ENCODE peak calls at places on chromosome 20, in nine cellular contexts. One of them, this sample, is unnamed.

GRCh38 chr20:9409981-9410380 is 104.4 kb upstream of the LAMP5 start:
- DNase-seq in GM23338: no peak
- DNase-seq in fibroblast of mammary gland: peak
- DNase-seq in neural crest cell: no peak
- DNase-seq in pancreas: no peak
- DNase-seq in lower lobe of right lung: no peak
- DNase-seq in heart left ventricle: no peak
- DNase-seq in sigmoid colon: no peak
- DNase-seq in GM12878: no peak
- DNase-seq in this sample: no peak

GRCh38 chr20:8267009-8267408 is 134.9 kb downstream of the PLCB1 start:
- DNase-seq in GM23338: no peak
- DNase-seq in fibroblast of mammary gland: no peak
- DNase-seq in neural crest cell: no peak
- DNase-seq in pancreas: no peak
- DNase-seq in lower lobe of right lung: no peak
- DNase-seq in heart left ventricle: no peak
- DNase-seq in sigmoid colon: no peak
- DNase-seq in GM12878: no peak
- DNase-seq in this sample: no peak

GRCh38 chr20:35306931-35307517 is 14.8 kb upstream of the FAM83C start:
- DNase-seq in GM23338: peak
- DNase-seq in fibroblast of mammary gland: peak
- DNase-seq in neural crest cell: peak
- DNase-seq in pancreas: no peak
- DNase-seq in lower lobe of right lung: no peak
- DNase-seq in heart left ventricle: no peak
- DNase-seq in sigmoid colon: no peak
- DNase-seq in GM12878: no peak
- DNase-seq in this sample: peak

GRCh38 chr20:53174454-53174853 is 202.3 kb downstream of the TSHZ2 start:
- DNase-seq in GM23338: no peak
- DNase-seq in fibroblast of mammary gland: no peak
- DNase-seq in neural crest cell: no peak
- DNase-seq in pancreas: no peak
- DNase-seq in lower lobe of right lung: no peak
- DNase-seq in heart left ventricle: no peak
- DNase-seq in sigmoid colon: no peak
- DNase-seq in GM12878: no peak
- DNase-seq in this sample: no peak

GRCh38 chr20:3390759-3391500 is 16.5 kb downstream of the DNAAF9 start:
- DNase-seq in GM23338: no peak
- DNase-seq in fibroblast of mammary gland: no peak
- DNase-seq in neural crest cell: no peak
- DNase-seq in pancreas: no peak
- DNase-seq in lower lobe of right lung: no peak
- DNase-seq in heart left ventricle: no peak
- DNase-seq in sigmoid colon: no peak
- DNase-seq in GM12878: no peak
- DNase-seq in this sample: no peak

GRCh38 chr20:32188376-32189122 is 19.0 kb downstream of the PLAGL2 start:
- DNase-seq in GM23338: no peak
- DNase-seq in fibroblast of mammary gland: no peak
- DNase-seq in neural crest cell: no peak
- DNase-seq in pancreas: no peak
- DNase-seq in lower lobe of right lung: no peak
- DNase-seq in heart left ventricle: no peak
- DNase-seq in sigmoid colon: no peak
- DNase-seq in GM12878: no peak
- DNase-seq in this sample: no peak

GRCh38 chr20:9359561-9360308 is 154.7 kb upstream of the LAMP5 start:
- DNase-seq in GM23338: peak
- DNase-seq in fibroblast of mammary gland: peak
- DNase-seq in neural crest cell: peak
- DNase-seq in pancreas: peak
- DNase-seq in lower lobe of right lung: no peak
- DNase-seq in heart left ventricle: peak
- DNase-seq in sigmoid colon: peak
- DNase-seq in GM12878: no peak
- DNase-seq in this sample: peak

GRCh38 chr20:51678041-51678697 is 90.0 kb downstream of the ATP9A start:
- DNase-seq in GM23338: peak
- DNase-seq in fibroblast of mammary gland: no peak
- DNase-seq in neural crest cell: peak
- DNase-seq in pancreas: no peak
- DNase-seq in lower lobe of right lung: no peak
- DNase-seq in heart left ventricle: no peak
- DNase-seq in sigmoid colon: no peak
- DNase-seq in GM12878: no peak
- DNase-seq in this sample: peak

GRCh38 chr20:48538058-48538825 is 289.6 kb downstream of the PREX1 start:
- DNase-seq in GM23338: peak
- DNase-seq in fibroblast of mammary gland: peak
- DNase-seq in neural crest cell: no peak
- DNase-seq in pancreas: peak
- DNase-seq in lower lobe of right lung: peak
- DNase-seq in heart left ventricle: no peak
- DNase-seq in sigmoid colon: no peak
- DNase-seq in GM12878: no peak
- DNase-seq in this sample: no peak

GRCh38 chr20:10131612-10132345 is 86.9 kb upstream of the SNAP25 start:
- DNase-seq in GM23338: peak
- DNase-seq in fibroblast of mammary gland: peak
- DNase-seq in neural crest cell: no peak
- DNase-seq in pancreas: peak
- DNase-seq in lower lobe of right lung: no peak
- DNase-seq in heart left ventricle: peak
- DNase-seq in sigmoid colon: peak
- DNase-seq in GM12878: no peak
- DNase-seq in this sample: no peak

GRCh38 chr20:969868-970267 is 32.2 kb downstream of the RSPO4 start:
- DNase-seq in GM23338: no peak
- DNase-seq in fibroblast of mammary gland: no peak
- DNase-seq in neural crest cell: no peak
- DNase-seq in pancreas: no peak
- DNase-seq in lower lobe of right lung: no peak
- DNase-seq in heart left ventricle: no peak
- DNase-seq in sigmoid colon: no peak
- DNase-seq in GM12878: no peak
- DNase-seq in this sample: no peak

GRCh38 chr20:32356935-32357868 is 929 bp upstream of the ASXL1 start:
- DNase-seq in GM23338: peak
- DNase-seq in fibroblast of mammary gland: peak
- DNase-seq in neural crest cell: no peak
- DNase-seq in pancreas: peak
- DNase-seq in lower lobe of right lung: no peak
- DNase-seq in heart left ventricle: no peak
- DNase-seq in sigmoid colon: no peak
- DNase-seq in GM12878: peak
- DNase-seq in this sample: no peak

GRCh38 chr20:60057866-60058807 is 99.9 kb downstream of the CDH26 start:
- DNase-seq in GM23338: peak
- DNase-seq in fibroblast of mammary gland: peak
- DNase-seq in neural crest cell: no peak
- DNase-seq in pancreas: peak
- DNase-seq in lower lobe of right lung: peak
- DNase-seq in heart left ventricle: peak
- DNase-seq in sigmoid colon: peak
- DNase-seq in GM12878: no peak
- DNase-seq in this sample: no peak

GRCh38 chr20:44287272-44288097 is 23.5 kb downstream of the FITM2 start:
- DNase-seq in GM23338: no peak
- DNase-seq in fibroblast of mammary gland: peak
- DNase-seq in neural crest cell: no peak
- DNase-seq in pancreas: peak
- DNase-seq in lower lobe of right lung: no peak
- DNase-seq in heart left ventricle: peak
- DNase-seq in sigmoid colon: no peak
- DNase-seq in GM12878: no peak
- DNase-seq in this sample: no peak

GRCh38 chr20:53647286-53647821 is 53.7 kb upstream of the ZNF217 start:
- DNase-seq in GM23338: no peak
- DNase-seq in fibroblast of mammary gland: no peak
- DNase-seq in neural crest cell: no peak
- DNase-seq in pancreas: no peak
- DNase-seq in lower lobe of right lung: no peak
- DNase-seq in heart left ventricle: no peak
- DNase-seq in sigmoid colon: no peak
- DNase-seq in GM12878: no peak
- DNase-seq in this sample: no peak

GRCh38 chr20:31870703-31871601 is 518 bp downstream of the TTLL9 start:
- DNase-seq in GM23338: peak
- DNase-seq in fibroblast of mammary gland: no peak
- DNase-seq in neural crest cell: no peak
- DNase-seq in pancreas: no peak
- DNase-seq in lower lobe of right lung: no peak
- DNase-seq in heart left ventricle: no peak
- DNase-seq in sigmoid colon: no peak
- DNase-seq in GM12878: no peak
- DNase-seq in this sample: no peak

GRCh38 chr20:62887860-62888239 is 26.2 kb upstream of the TCFL5 start:
- DNase-seq in GM23338: no peak
- DNase-seq in fibroblast of mammary gland: no peak
- DNase-seq in neural crest cell: no peak
- DNase-seq in pancreas: no peak
- DNase-seq in lower lobe of right lung: peak
- DNase-seq in heart left ventricle: no peak
- DNase-seq in sigmoid colon: no peak
- DNase-seq in GM12878: no peak
- DNase-seq in this sample: no peak

GRCh38 chr20:50338479-50339195 is 148.0 kb downstream of the CEBPB start:
- DNase-seq in GM23338: peak
- DNase-seq in fibroblast of mammary gland: no peak
- DNase-seq in neural crest cell: no peak
- DNase-seq in pancreas: no peak
- DNase-seq in lower lobe of right lung: no peak
- DNase-seq in heart left ventricle: no peak
- DNase-seq in sigmoid colon: peak
- DNase-seq in GM12878: peak
- DNase-seq in this sample: no peak

GRCh38 chr20:63230800-63231268 is 4.9 kb upstream of the BIRC7 start:
- DNase-seq in GM23338: peak
- DNase-seq in fibroblast of mammary gland: peak
- DNase-seq in neural crest cell: peak
- DNase-seq in pancreas: peak
- DNase-seq in lower lobe of right lung: no peak
- DNase-seq in heart left ventricle: peak
- DNase-seq in sigmoid colon: peak
- DNase-seq in GM12878: no peak
- DNase-seq in this sample: peak

GRCh38 chr20:57672953-57673575 is 36.8 kb downstream of the PMEPA1 start:
- DNase-seq in GM23338: no peak
- DNase-seq in fibroblast of mammary gland: no peak
- DNase-seq in neural crest cell: no peak
- DNase-seq in pancreas: no peak
- DNase-seq in lower lobe of right lung: no peak
- DNase-seq in heart left ventricle: no peak
- DNase-seq in sigmoid colon: no peak
- DNase-seq in GM12878: no peak
- DNase-seq in this sample: no peak

GRCh38 chr20:57672164-57672563 is 37.7 kb downstream of the PMEPA1 start:
- DNase-seq in GM23338: no peak
- DNase-seq in fibroblast of mammary gland: peak
- DNase-seq in neural crest cell: peak
- DNase-seq in pancreas: no peak
- DNase-seq in lower lobe of right lung: peak
- DNase-seq in heart left ventricle: peak
- DNase-seq in sigmoid colon: peak
- DNase-seq in GM12878: no peak
- DNase-seq in this sample: peak

GRCh38 chr20:57670288-57671071 is 39.3 kb downstream of the PMEPA1 start:
- DNase-seq in GM23338: no peak
- DNase-seq in fibroblast of mammary gland: no peak
- DNase-seq in neural crest cell: no peak
- DNase-seq in pancreas: no peak
- DNase-seq in lower lobe of right lung: no peak
- DNase-seq in heart left ventricle: no peak
- DNase-seq in sigmoid colon: no peak
- DNase-seq in GM12878: no peak
- DNase-seq in this sample: no peak

GRCh38 chr20:57671072-57671391 is 38.8 kb downstream of the PMEPA1 start:
- DNase-seq in GM23338: no peak
- DNase-seq in fibroblast of mammary gland: no peak
- DNase-seq in neural crest cell: no peak
- DNase-seq in pancreas: no peak
- DNase-seq in lower lobe of right lung: no peak
- DNase-seq in heart left ventricle: no peak
- DNase-seq in sigmoid colon: no peak
- DNase-seq in GM12878: no peak
- DNase-seq in this sample: no peak

GRCh38 chr20:57671662-57672061 is 38.2 kb downstream of the PMEPA1 start:
- DNase-seq in GM23338: no peak
- DNase-seq in fibroblast of mammary gland: no peak
- DNase-seq in neural crest cell: no peak
- DNase-seq in pancreas: no peak
- DNase-seq in lower lobe of right lung: no peak
- DNase-seq in heart left ventricle: no peak
- DNase-seq in sigmoid colon: no peak
- DNase-seq in GM12878: no peak
- DNase-seq in this sample: no peak
- TF ChIP-seq CTCF in GM23338: peak
- TF ChIP-seq CTCF in fibroblast of mammary gland: no peak
- TF ChIP-seq CTCF in neural crest cell: peak
- TF ChIP-seq CTCF in pancreas: no peak
- TF ChIP-seq CTCF in lower lobe of right lung: no peak
- TF ChIP-seq CTCF in heart left ventricle: no peak
- TF ChIP-seq CTCF in sigmoid colon: no peak
- TF ChIP-seq CTCF in GM12878: no peak
- TF ChIP-seq CTCF in this sample: no peak

GRCh38 chr20:38040276-38040675 is 6.7 kb downstream of the RPRD1B start:
- DNase-seq in GM23338: no peak
- DNase-seq in fibroblast of mammary gland: no peak
- DNase-seq in neural crest cell: no peak
- DNase-seq in pancreas: no peak
- DNase-seq in lower lobe of right lung: no peak
- DNase-seq in heart left ventricle: no peak
- DNase-seq in sigmoid colon: no peak
- DNase-seq in GM12878: no peak
- DNase-seq in this sample: no peak
- TF ChIP-seq CTCF in GM23338: no peak
- TF ChIP-seq CTCF in fibroblast of mammary gland: no peak
- TF ChIP-seq CTCF in neural crest cell: no peak
- TF ChIP-seq CTCF in pancreas: no peak
- TF ChIP-seq CTCF in lower lobe of right lung: no peak
- TF ChIP-seq CTCF in heart left ventricle: no peak
- TF ChIP-seq CTCF in sigmoid colon: no peak
- TF ChIP-seq CTCF in GM12878: no peak
- TF ChIP-seq CTCF in this sample: no peak

GRCh38 chr20:39289316-39289715 is 327.2 kb downstream of the DHX35 start:
- DNase-seq in GM23338: peak
- DNase-seq in fibroblast of mammary gland: no peak
- DNase-seq in neural crest cell: no peak
- DNase-seq in pancreas: no peak
- DNase-seq in lower lobe of right lung: no peak
- DNase-seq in heart left ventricle: no peak
- DNase-seq in sigmoid colon: no peak
- DNase-seq in GM12878: no peak
- DNase-seq in this sample: no peak
- TF ChIP-seq CTCF in GM23338: peak
- TF ChIP-seq CTCF in fibroblast of mammary gland: peak
- TF ChIP-seq CTCF in neural crest cell: peak
- TF ChIP-seq CTCF in pancreas: no peak
- TF ChIP-seq CTCF in lower lobe of right lung: peak
- TF ChIP-seq CTCF in heart left ventricle: no peak
- TF ChIP-seq CTCF in sigmoid colon: no peak
- TF ChIP-seq CTCF in GM12878: peak
- TF ChIP-seq CTCF in this sample: peak

GRCh38 chr20:38987777-38988176 is 25.6 kb downstream of the DHX35 start:
- DNase-seq in GM23338: peak
- DNase-seq in fibroblast of mammary gland: no peak
- DNase-seq in neural crest cell: no peak
- DNase-seq in pancreas: no peak
- DNase-seq in lower lobe of right lung: no peak
- DNase-seq in heart left ventricle: no peak
- DNase-seq in sigmoid colon: no peak
- DNase-seq in GM12878: peak
- DNase-seq in this sample: no peak
- TF ChIP-seq CTCF in GM23338: no peak
- TF ChIP-seq CTCF in fibroblast of mammary gland: no peak
- TF ChIP-seq CTCF in neural crest cell: no peak
- TF ChIP-seq CTCF in pancreas: no peak
- TF ChIP-seq CTCF in lower lobe of right lung: no peak
- TF ChIP-seq CTCF in heart left ventricle: no peak
- TF ChIP-seq CTCF in sigmoid colon: no peak
- TF ChIP-seq CTCF in GM12878: no peak
- TF ChIP-seq CTCF in this sample: no peak